ENCODE peak calls at places on chromosomes 2 and 18, in seven cellular contexts. Y is HCT116, M is brain microvascular endothelial cell, T is lung, V is hepatocyte, R is PC-3, W is MM.1S. Q is an unnamed sample.

GRCh38 chr2:172307800-172308199 is 119.6 kb upstream of the ITGA6 start:
- DNase-seq in Y (no peak), R (no peak), M (no peak), T (peak; percentile 37), W (no peak), V (no peak), Q (peak; percentile 19)

GRCh38 chr2:230666446-230666845 is 46.2 kb upstream of the CAB39 start:
- DNase-seq in R (no peak), W (no peak), T (no peak), M (no peak), Y (no peak), V (no peak), Q (no peak)

GRCh38 chr2:213562539-213563180 is 278.4 kb downstream of the SPAG16 start:
- DNase-seq in M (no peak), Y (no peak), R (no peak), V (no peak), T (no peak), W (no peak), Q (no peak)

GRCh38 chr18:36188912-36189311 is 1.6 kb downstream of the MOCOS start:
- DNase-seq in W (no peak), R (no peak), V (no peak), T (no peak), M (no peak), Y (no peak), Q (no peak)

GRCh38 chr18:23881778-23882177 is 132.8 kb upstream of the TTC39C start:
- DNase-seq in R (no peak), Y (no peak), T (no peak), V (no peak), M (no peak), W (no peak), Q (no peak)

GRCh38 chr2:8039732-8040131 is 642.1 kb upstream of the ID2 start:
- DNase-seq in R (no peak), V (no peak), W (no peak), T (no peak), Y (no peak), M (no peak), Q (no peak)

GRCh38 chr2:627926-628560 is 49.2 kb downstream of the TMEM18 start:
- DNase-seq in W (no peak), R (no peak), M (no peak), T (no peak), Y (no peak), V (no peak), Q (no peak)

GRCh38 chr2:227939271-227940027 is 68.0 kb downstream of the DAW1 start:
- DNase-seq in V (peak; percentile 53), T (no peak), M (peak; percentile 17), W (peak; percentile 48), R (peak; percentile 67), Y (peak; percentile 60), Q (peak; percentile 95)

GRCh38 chr2:238761802-238762373 is 86.0 kb upstream of the TWIST2 start:
- DNase-seq in R (peak; percentile 28), Y (no peak), M (peak; percentile 28), V (peak; percentile 54), T (no peak), W (no peak), Q (peak; percentile 22)

GRCh38 chr2:160293401-160293911 is 93.4 kb upstream of the ITGB6 start:
- DNase-seq in R (peak; percentile 58), V (peak; percentile 33), T (no peak), Y (no peak), M (peak; percentile 91), W (no peak), Q (no peak)

DNA sequence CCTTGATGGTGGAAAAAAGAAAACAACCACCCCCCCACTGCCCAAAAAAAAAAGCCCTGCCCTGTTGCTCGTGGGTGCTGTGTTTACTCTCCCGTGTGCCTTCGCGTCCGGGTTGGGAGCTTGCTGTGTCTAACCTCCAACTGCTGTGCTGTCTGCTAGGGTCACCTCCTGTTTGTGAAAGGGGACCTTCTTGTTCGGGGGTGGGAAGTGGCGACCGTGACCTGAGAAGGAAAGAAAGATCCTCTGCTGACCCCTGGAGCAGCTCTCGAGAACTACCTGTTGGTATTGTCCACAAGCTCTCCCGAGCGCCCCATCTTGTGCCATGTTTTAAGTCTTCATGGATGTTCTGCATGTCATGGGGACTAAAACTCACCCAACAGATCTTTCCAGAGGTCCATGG is 28.0 kb downstream of the MAL start:
- DNase-seq in W (no peak), V (no peak), R (no peak), T (no peak), M (no peak), Y (no peak), Q (no peak)
- TF ChIP-seq CTCF in W (peak; percentile 37), V (no peak), R (peak; percentile 51), T (no peak), M (no peak), Y (peak; percentile 37), Q (no peak)

GRCh38 chr18:445090-445489 is 55.4 kb downstream of the COLEC12 start:
- DNase-seq in W (no peak), R (no peak), V (no peak), M (no peak), T (no peak), Y (no peak), Q (no peak)
- H3K4me3 ChIP-seq in W (no peak overlapping the region), R (no peak overlapping the region), V (no peak overlapping the region), M (no peak overlapping the region), T (no peak overlapping the region), Y (no peak overlapping the region), Q (no peak overlapping the region)

GRCh38 chr2:196606516-196606915 is 33.0 kb upstream of the CCDC150 start:
- DNase-seq in M (no peak), V (no peak), R (no peak), T (no peak), Y (no peak), W (no peak), Q (no peak)

GRCh38 chr2:196598846-196599245 is 40.7 kb upstream of the CCDC150 start:
- DNase-seq in W (no peak), M (no peak), T (no peak), V (no peak), R (no peak), Y (no peak), Q (no peak)

GRCh38 chr2:196598412-196598811 is 41.1 kb upstream of the CCDC150 start:
- DNase-seq in W (no peak), Y (no peak), M (no peak), V (no peak), T (no peak), R (no peak), Q (no peak)

GRCh38 chr2:196597531-196597930 is 42.0 kb upstream of the CCDC150 start:
- DNase-seq in V (no peak), Y (no peak), W (no peak), R (no peak), M (peak; percentile 71), T (no peak), Q (no peak)

DNA sequence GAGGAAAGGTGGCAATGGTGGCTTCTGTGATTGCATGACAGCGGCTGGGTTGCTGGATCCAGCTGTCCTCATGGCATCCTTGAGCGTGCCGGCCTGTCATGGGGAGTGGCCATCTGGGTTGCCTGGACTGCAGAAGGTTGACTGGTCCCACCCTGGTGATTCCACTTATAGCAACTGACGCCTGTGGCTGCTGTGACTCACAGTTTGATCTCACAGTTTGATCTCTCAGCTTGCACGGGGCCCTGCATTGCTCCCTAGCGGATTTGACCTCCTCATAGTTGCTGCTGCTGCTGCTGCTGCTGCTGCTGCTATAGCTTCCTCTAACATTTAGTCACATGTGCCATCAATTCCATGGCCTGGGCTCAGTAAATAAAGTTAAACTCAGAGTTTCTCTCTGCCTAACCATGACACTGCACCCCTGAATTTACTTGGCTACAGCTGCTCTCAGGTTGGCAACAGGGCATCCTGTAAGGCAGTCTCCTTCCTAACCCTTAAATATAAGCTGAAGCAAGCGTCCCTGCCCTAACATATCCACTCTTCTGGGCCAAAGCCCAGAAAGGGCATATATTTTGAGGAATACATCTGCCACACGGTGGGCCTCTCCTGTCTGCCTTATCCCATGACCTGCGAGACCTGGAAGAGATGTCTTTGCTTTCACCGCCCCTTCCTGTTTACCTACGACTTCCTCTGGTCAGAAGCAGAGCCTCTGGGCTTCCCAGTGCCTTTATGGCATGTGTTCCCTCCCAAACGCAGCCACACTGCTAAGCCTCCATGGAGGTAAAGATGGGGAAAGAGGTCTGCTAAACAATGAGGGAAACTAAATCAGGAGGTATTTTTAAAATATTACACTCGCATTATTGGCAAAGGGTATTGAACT is 37.8 kb upstream of the CCDC150 start:
- DNase-seq in V (peak; percentile 44), R (peak; percentile 88), W (no peak), Y (peak; percentile 87), M (peak; percentile 99), T (no peak), Q (no peak)
- H3K27ac ChIP-seq in V (no peak overlapping the region), R (peak overlapping the region; percentile 86), W (no peak overlapping the region), Y (peak overlapping the region; percentile 87), M (peak overlapping the region; percentile 85), T (no peak overlapping the region), Q (no peak overlapping the region)

GRCh38 chr2:114201781-114202180 is 240.7 kb upstream of the DPP10 start:
- DNase-seq in V (no peak), R (peak; percentile 18), W (no peak), Y (no peak), T (no peak), M (no peak), Q (peak; percentile 2)
- TF ChIP-seq CTCF in V (no peak), R (peak; percentile 45), W (no peak), Y (peak; percentile 7), T (no peak), M (no peak), Q (peak; percentile 29)

GRCh38 chr2:84515788-84516187 is 510 bp upstream of the DNAH6 start:
- DNase-seq in W (no peak), M (no peak), R (no peak), T (no peak), Y (no peak), V (no peak), Q (no peak)
- H3K4me3 ChIP-seq in W (peak overlapping the region; percentile 41), M (peak overlapping the region; percentile 63), R (peak overlapping the region; percentile 56), T (no peak overlapping the region), Y (peak overlapping the region; percentile 62), V (no peak overlapping the region), Q (peak overlapping the region; percentile 39)

GRCh38 chr2:15180379-15180778 is 380.8 kb downstream of the NBAS start:
- DNase-seq in R (no peak), M (no peak), V (no peak), W (no peak), Y (no peak), T (no peak), Q (no peak)

GRCh38 chr2:15178946-15179345 is 382.2 kb downstream of the NBAS start:
- DNase-seq in W (no peak), V (no peak), T (no peak), Y (no peak), R (no peak), M (no peak), Q (no peak)

GRCh38 chr2:15176604-15177003 is 384.5 kb downstream of the NBAS start:
- DNase-seq in W (no peak), Y (no peak), R (no peak), V (no peak), M (no peak), T (no peak), Q (no peak)

GRCh38 chr2:15174567-15174966 is 386.6 kb downstream of the NBAS start:
- DNase-seq in Y (no peak), V (no peak), R (no peak), T (no peak), M (no peak), W (no peak), Q (no peak)

GRCh38 chr2:15177103-15177502 is 384.0 kb downstream of the NBAS start:
- DNase-seq in Y (peak; percentile 83), R (peak; percentile 70), V (no peak), M (peak; percentile 57), T (no peak), W (no peak), Q (peak; percentile 27)
- H3K27ac ChIP-seq in Y (no peak overlapping the region), R (peak overlapping the region; percentile 1), V (no peak overlapping the region), M (no peak overlapping the region), T (no peak overlapping the region), W (no peak overlapping the region), Q (no peak overlapping the region)

Q was measured in A673.